ENCODE peak calls at places on chromosome 22, in five cellular contexts. One of them, this sample, is unnamed.

GRCh38 chr22:47040486-47041145 is 278.2 kb downstream of the TBC1D22A start:
- DNase-seq in activated T-cell treated with anti-CD3 and anti-CD28 coated beads for 1 hour: no peak
- DNase-seq in occipital lobe: no peak
- DNase-seq in dorsolateral prefrontal cortex: no peak
- DNase-seq in left lobe of liver: no peak
- DNase-seq in this sample: no peak

GRCh38 chr22:46074771-46075551 is 75.4 kb upstream of the PPARA start:
- DNase-seq in left lobe of liver: peak; percentile 48
- DNase-seq in activated T-cell treated with anti-CD3 and anti-CD28 coated beads for 1 hour: no peak
- DNase-seq in occipital lobe: no peak
- DNase-seq in dorsolateral prefrontal cortex: peak; percentile 33
- DNase-seq in this sample: no peak

GRCh38 chr22:30277547-30278344 is 11.1 kb upstream of the OSM start:
- DNase-seq in dorsolateral prefrontal cortex: no peak
- DNase-seq in occipital lobe: no peak
- DNase-seq in left lobe of liver: no peak
- DNase-seq in activated T-cell treated with anti-CD3 and anti-CD28 coated beads for 1 hour: no peak
- DNase-seq in this sample: no peak

GRCh38 chr22:40312050-40312449 is 34.2 kb upstream of the ADSL start:
- DNase-seq in dorsolateral prefrontal cortex: no peak
- DNase-seq in left lobe of liver: no peak
- DNase-seq in occipital lobe: no peak
- DNase-seq in activated T-cell treated with anti-CD3 and anti-CD28 coated beads for 1 hour: no peak
- DNase-seq in this sample: no peak

GRCh38 chr22:30286813-30287625 is 2.3 kb downstream of the CASTOR1 start:
- DNase-seq in occipital lobe: no peak
- DNase-seq in activated T-cell treated with anti-CD3 and anti-CD28 coated beads for 1 hour: peak; percentile 88
- DNase-seq in left lobe of liver: peak; percentile 76
- DNase-seq in dorsolateral prefrontal cortex: no peak
- DNase-seq in this sample: no peak

GRCh38 chr22:48277868-48278581 is 1515.6 kb downstream of the TBC1D22A start:
- DNase-seq in left lobe of liver: no peak
- DNase-seq in activated T-cell treated with anti-CD3 and anti-CD28 coated beads for 1 hour: no peak
- DNase-seq in occipital lobe: no peak
- DNase-seq in dorsolateral prefrontal cortex: peak; percentile 60
- DNase-seq in this sample: peak; percentile 46

GRCh38 chr22:35930933-35931332 is 97.7 kb downstream of the RBFOX2 start:
- DNase-seq in dorsolateral prefrontal cortex: no peak
- DNase-seq in left lobe of liver: no peak
- DNase-seq in occipital lobe: no peak
- DNase-seq in activated T-cell treated with anti-CD3 and anti-CD28 coated beads for 1 hour: no peak
- DNase-seq in this sample: peak; percentile 26

GRCh38 chr22:22431271-22432220 is 77.0 kb downstream of the ZNF280B start:
- DNase-seq in occipital lobe: no peak
- DNase-seq in left lobe of liver: peak; percentile 54
- DNase-seq in activated T-cell treated with anti-CD3 and anti-CD28 coated beads for 1 hour: peak; percentile 53
- DNase-seq in dorsolateral prefrontal cortex: peak; percentile 52
- DNase-seq in this sample: peak; percentile 36

GRCh38 chr22:50314455-50315288 is 7.2 kb upstream of the PLXNB2 start:
- DNase-seq in left lobe of liver: peak; percentile 45
- DNase-seq in dorsolateral prefrontal cortex: no peak
- DNase-seq in occipital lobe: no peak
- DNase-seq in activated T-cell treated with anti-CD3 and anti-CD28 coated beads for 1 hour: peak; percentile 64
- DNase-seq in this sample: no peak

This sample was measured in frontal cortex.